ENCODE peak calls at places on chromosomes 12 and 14, in nine cellular contexts. V, J, G, M, T, A, C, W and X are unnamed samples.

GRCh38 chr12:47822863-47823262 is 3.2 kb upstream of the HDAC7 start:
- DNase-seq in V (no peak), J (no peak), G (no peak), M (no peak), T (no peak), A (no peak), C (no peak), W (no peak), X (no peak)

GRCh38 chr14:44107156-44107555 is 399.9 kb downstream of the FSCB start:
- DNase-seq in V (no peak), J (no peak), G (no peak), M (peak; percentile 3), T (no peak), A (no peak), C (no peak), W (peak; percentile 31), X (no peak)

GRCh38 chr12:6345319-6346071 is 3.6 kb upstream of the TNFRSF1A start:
- DNase-seq in V (peak; percentile 65), J (peak; percentile 86), G (no peak), M (peak; percentile 98), T (peak; percentile 81), A (peak; percentile 70), C (peak; percentile 97), W (peak; percentile 84), X (peak; percentile 95)

GRCh38 chr12:6827982-6828670 is at the start of gene P3H3:
- DNase-seq in V (peak; percentile 34), J (peak; percentile 69), G (peak; percentile 49), M (peak; percentile 63), T (no peak), A (no peak), C (peak; percentile 48), W (peak; percentile 48), X (peak; percentile 39)

GRCh38 chr12:13203028-13203922 is 6.7 kb downstream of the EMP1 start:
- DNase-seq in V (peak; percentile 60), J (peak; percentile 72), G (peak; percentile 73), M (peak; percentile 78), T (no peak), A (no peak), C (peak; percentile 64), W (no peak), X (peak; percentile 31)

GRCh38 chr12:70243510-70244331 is 488 bp downstream of the CNOT2 start:
- DNase-seq in V (peak; percentile 86), J (peak; percentile 61), G (peak; percentile 75), M (peak; percentile 74), T (no peak), A (peak; percentile 82), C (peak; percentile 66), W (peak; percentile 62), X (peak; percentile 75)

GRCh38 chr12:55729592-55730446 is 1.0 kb upstream of the CD63 start:
- DNase-seq in V (peak; percentile 95), J (peak; percentile 93), G (peak; percentile 94), M (peak; percentile 96), T (peak; percentile 79), A (peak; percentile 50), C (peak; percentile 96), W (peak; percentile 95), X (peak; percentile 71)

GRCh38 chr12:10501031-10501430 is 4.7 kb upstream of the EIF2S3B start:
- DNase-seq in V (peak; percentile 30), J (no peak), G (no peak), M (peak; percentile 28), T (no peak), A (no peak), C (peak; percentile 30), W (peak; percentile 34), X (peak; percentile 68)

GRCh38 chr12:78260976-78261375 is 430.3 kb downstream of the NAV3 start:
- DNase-seq in V (no peak), J (no peak), G (no peak), M (no peak), T (no peak), A (no peak), C (no peak), W (peak; percentile 59), X (no peak)

GRCh38 chr12:84636801-84637285 is 275.8 kb downstream of the SLC6A15 start:
- DNase-seq in V (no peak), J (no peak), G (no peak), M (peak; percentile 10), T (no peak), A (no peak), C (peak; percentile 42), W (no peak), X (peak; percentile 72)

GRCh38 chr12:31737763-31738162 is 8.9 kb upstream of the AMN1 start:
- DNase-seq in V (no peak), J (no peak), G (no peak), M (no peak), T (no peak), A (no peak), C (no peak), W (no peak), X (no peak)

GRCh38 chr14:105091335-105092123 is 26.3 kb upstream of the GPR132 start:
- DNase-seq in V (no peak), J (peak; percentile 60), G (no peak), M (peak; percentile 58), T (no peak), A (no peak), C (no peak), W (peak; percentile 92), X (no peak)

GRCh38 chr12:57460457-57461325 is 1.1 kb downstream of the GLI1 start:
- DNase-seq in V (no peak), J (no peak), G (no peak), M (no peak), T (no peak), A (no peak), C (no peak), W (peak; percentile 23), X (no peak)

GRCh38 chr14:38339704-38340103 is 83.8 kb upstream of the CLEC14A start:
- DNase-seq in V (no peak), J (no peak), G (no peak), M (peak; percentile 61), T (no peak), A (no peak), C (peak; percentile 68), W (no peak), X (peak; percentile 75)

GRCh38 chr12:86134571-86134970 is 121.6 kb downstream of the MGAT4C start:
- DNase-seq in V (no peak), J (no peak), G (no peak), M (peak; percentile 7), T (no peak), A (no peak), C (peak; percentile 14), W (peak; percentile 62), X (peak; percentile 38)

GRCh38 chr12:3342051-3342450 is 149.0 kb upstream of the PRMT8 start:
- DNase-seq in V (peak; percentile 32), J (no peak), G (peak; percentile 93), M (peak; percentile 43), T (no peak), A (no peak), C (peak; percentile 45), W (peak; percentile 5), X (peak; percentile 46)

GRCh38 chr14:50399251-50400032 is 2.8 kb upstream of the CDKL1 start:
- DNase-seq in V (no peak), J (peak; percentile 73), G (no peak), M (peak; percentile 28), T (no peak), A (no peak), C (peak; percentile 24), W (peak; percentile 27), X (peak; percentile 37)

GRCh38 chr14:104693482-104694431 is 4.3 kb downstream of the INF2 start:
- DNase-seq in V (no peak), J (no peak), G (no peak), M (no peak), T (no peak), A (no peak), C (no peak), W (no peak), X (no peak)

GRCh38 chr14:65258391-65258790 is 154.1 kb upstream of the FUT8 start:
- DNase-seq in V (no peak), J (no peak), G (no peak), M (peak; percentile 87), T (no peak), A (no peak), C (peak; percentile 91), W (peak; percentile 79), X (peak; percentile 79)

GRCh38 chr14:54882521-54882920 is 20.1 kb downstream of the GCH1 start:
- DNase-seq in V (no peak), J (no peak), G (no peak), M (peak; percentile 34), T (no peak), A (no peak), C (no peak), W (no peak), X (peak; percentile 38)
- H3K4me3 ChIP-seq in V (no peak overlapping the region), J (no peak overlapping the region), G (no peak overlapping the region), M (no peak overlapping the region), T (peak overlapping the region; percentile 70), A (no peak overlapping the region), C (no peak overlapping the region), W (no peak overlapping the region), X (no peak overlapping the region)

DNA sequence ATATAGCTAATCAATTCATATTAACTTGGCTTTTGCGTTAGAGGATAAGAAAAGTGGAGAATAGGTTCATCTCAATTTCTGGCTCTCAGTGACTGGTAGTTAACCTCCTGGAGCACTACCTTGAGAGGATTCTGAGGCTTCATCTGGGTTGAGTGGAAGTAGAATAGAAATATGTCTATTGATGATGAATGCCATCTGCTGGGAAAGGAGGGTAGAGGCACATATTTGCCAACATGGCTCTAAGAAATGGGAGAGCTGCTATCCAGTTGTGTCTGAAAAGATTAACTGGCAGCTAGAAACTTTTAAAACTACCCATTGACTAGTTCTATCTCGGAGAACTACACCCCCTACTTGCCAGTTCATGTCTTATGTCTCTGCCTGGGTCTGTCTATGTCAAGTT is 530.1 kb downstream of the NRXN3 start:
- DNase-seq in V (peak; percentile 4), J (no peak), G (no peak), M (no peak), T (no peak), A (no peak), C (no peak), W (no peak), X (peak; percentile 3)
- TF ChIP-seq CTCF in V (no peak), J (no peak), G (no peak), M (no peak), T (no peak), A (no peak), C (no peak), W (no peak), X (no peak)

DNA sequence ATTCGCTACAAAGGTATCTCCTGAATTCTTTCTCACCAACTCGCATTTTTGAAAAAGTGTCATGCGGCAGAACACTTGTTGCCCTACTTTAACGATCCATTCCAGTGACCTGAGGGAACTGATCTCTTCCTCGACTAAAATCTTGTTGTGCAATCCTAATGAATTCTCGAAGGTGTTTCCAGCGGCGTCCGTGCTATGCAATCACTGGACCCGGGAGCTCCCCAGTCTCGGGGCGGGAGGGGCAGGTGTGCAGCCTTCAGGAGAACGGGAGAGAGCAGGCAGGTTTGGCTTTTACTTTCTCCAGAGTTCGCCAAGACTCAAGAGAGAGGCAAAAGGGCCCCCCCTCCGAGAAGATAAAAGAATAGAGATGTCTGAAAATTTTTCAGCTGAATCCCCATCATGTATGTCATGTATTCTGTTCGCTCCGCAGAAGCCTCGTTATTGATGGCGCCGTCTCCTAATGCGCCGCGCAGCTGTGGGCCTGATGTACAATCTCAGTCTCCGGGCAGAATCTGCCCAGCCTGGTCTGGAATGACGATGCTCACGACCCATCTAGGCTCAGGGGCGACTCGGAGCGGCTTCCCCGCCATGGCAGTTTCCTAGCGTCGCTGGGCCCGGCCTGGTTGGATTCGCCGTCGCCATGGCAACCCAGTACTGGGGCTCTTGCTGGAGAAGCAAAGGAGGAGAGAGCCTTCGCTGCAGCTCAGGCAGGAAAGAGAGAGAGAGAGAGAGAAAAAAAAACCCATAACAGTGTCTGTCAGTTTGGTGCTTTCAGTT is 38.3 kb downstream of the PLXNC1 start:
- DNase-seq in V (no peak), J (peak; percentile 83), G (no peak), M (peak; percentile 63), T (no peak), A (no peak), C (peak; percentile 67), W (no peak), X (peak; percentile 76)
- H3K4me3 ChIP-seq in V (no peak overlapping the region), J (peak overlapping the region; percentile 7), G (no peak overlapping the region), M (no peak overlapping the region), T (peak overlapping the region; percentile 42), A (no peak overlapping the region), C (peak overlapping the region; percentile 44), W (no peak overlapping the region), X (peak overlapping the region; percentile 46)

GRCh38 chr12:59087077-59087673 is 166.9 kb upstream of the LRIG3 start:
- DNase-seq in V (no peak), J (no peak), G (no peak), M (peak; percentile 47), T (no peak), A (no peak), C (peak; percentile 54), W (no peak), X (peak; percentile 54)
- TF ChIP-seq CTCF in V (no peak), J (peak; percentile 41), G (peak; percentile 11), M (peak; percentile 72), T (peak; percentile 47), A (no peak), C (peak; percentile 82), W (peak; percentile 76), X (peak; percentile 85)